ENCODE peak calls at places on chromosomes 12 and 14, in six cellular contexts. M, K, C, Z, P and E are unnamed samples.

GRCh38 chr12:56079729-56080555 is at the start of gene ERBB3:
- DNase-seq in K (peak; percentile 92), P (peak; percentile 82), C (peak; percentile 79), Z (peak; percentile 94), M (peak; percentile 28), E (peak; percentile 53)

GRCh38 chr12:121820056-121820455 is 16.2 kb downstream of the SETD1B start:
- DNase-seq in P (no peak), K (no peak), M (no peak), C (no peak), Z (no peak), E (no peak)

GRCh38 chr14:89589400-89590128 is 172.5 kb upstream of the FOXN3 start:
- DNase-seq in K (no peak), M (no peak), Z (no peak), C (no peak), P (no peak), E (no peak)

GRCh38 chr14:57302883-57303282 is 34.1 kb downstream of the AP5M1 start:
- DNase-seq in P (no peak), K (no peak), M (no peak), Z (no peak), C (no peak), E (no peak)

GRCh38 chr14:34059037-34059924 is 108.4 kb upstream of the EGLN3 start:
- DNase-seq in P (no peak), Z (no peak), C (no peak), K (no peak), M (no peak), E (no peak)

GRCh38 chr12:56021882-56022497 is 1.1 kb downstream of the IKZF4 start:
- DNase-seq in K (no peak), C (no peak), Z (no peak), P (no peak), M (no peak), E (no peak)

GRCh38 chr14:77663289-77663688 is 44.5 kb downstream of the ALKBH1 start:
- DNase-seq in P (no peak), Z (no peak), C (no peak), M (no peak), K (no peak), E (no peak)

GRCh38 chr14:35123388-35123703 is 994 bp downstream of the PRORP start:
- DNase-seq in P (no peak), K (peak; percentile 26), Z (no peak), C (no peak), M (no peak), E (no peak)

GRCh38 chr12:109308534-109309440 is at the start of gene FOXN4:
- DNase-seq in K (no peak), M (no peak), C (no peak), P (no peak), Z (peak; percentile 23), E (no peak)

GRCh38 chr12:12663644-12664294 is 32.2 kb downstream of the GPR19 start:
- DNase-seq in K (no peak), C (no peak), Z (no peak), P (no peak), M (no peak), E (no peak)

GRCh38 chr14:67574806-67575205 is 25.3 kb downstream of the PIGH start:
- DNase-seq in P (no peak), M (no peak), K (no peak), Z (no peak), C (peak; percentile 58), E (no peak)

GRCh38 chr12:20194171-20194570 is 174.2 kb upstream of the PDE3A start:
- DNase-seq in Z (peak; percentile 26), M (no peak), C (no peak), K (no peak), P (no peak), E (no peak)

GRCh38 chr14:50086316-50086700 is 30.1 kb downstream of the VCPKMT start:
- DNase-seq in M (no peak), P (no peak), Z (no peak), K (no peak), C (no peak), E (no peak)

GRCh38 chr12:8822298-8822697 is at the start of gene A2ML1:
- DNase-seq in Z (no peak), P (no peak), M (no peak), K (no peak), C (no peak), E (no peak)

GRCh38 chr12:3684449-3685051 is 68.4 kb downstream of the CRACR2A start:
- DNase-seq in Z (no peak), K (no peak), M (no peak), P (no peak), C (no peak), E (no peak)

GRCh38 chr12:57766464-57767311 is at the start of gene CYP27B1:
- DNase-seq in Z (no peak), C (no peak), M (no peak), K (no peak), P (no peak), E (no peak)

GRCh38 chr12:127254420-127254955 is 1012.5 kb upstream of the TMEM132C start:
- DNase-seq in Z (no peak), C (no peak), M (no peak), P (no peak), K (no peak), E (no peak)

GRCh38 chr14:106021832-106022231 is 495.4 kb downstream of the TMEM121 start:
- DNase-seq in P (no peak), M (no peak), C (no peak), Z (no peak), K (no peak), E (no peak)

GRCh38 chr12:76738824-76739579 is 24.9 kb upstream of the ZDHHC17 start:
- DNase-seq in C (no peak), P (no peak), Z (no peak), M (no peak), K (no peak), E (no peak)

GRCh38 chr14:80456200-80456599 is 244.9 kb upstream of the DIO2 start:
- DNase-seq in M (no peak), P (no peak), Z (no peak), C (no peak), K (no peak), E (peak; percentile 24)

GRCh38 chr14:35883677-35884293 is 57.6 kb downstream of the BRMS1L start:
- DNase-seq in Z (peak; percentile 41), K (peak; percentile 28), P (no peak), C (no peak), M (no peak), E (no peak)

GRCh38 chr12:102406033-102406584 is 74.3 kb downstream of the IGF1 start:
- DNase-seq in K (no peak), C (no peak), P (no peak), Z (peak; percentile 29), M (no peak), E (no peak)

DNA sequence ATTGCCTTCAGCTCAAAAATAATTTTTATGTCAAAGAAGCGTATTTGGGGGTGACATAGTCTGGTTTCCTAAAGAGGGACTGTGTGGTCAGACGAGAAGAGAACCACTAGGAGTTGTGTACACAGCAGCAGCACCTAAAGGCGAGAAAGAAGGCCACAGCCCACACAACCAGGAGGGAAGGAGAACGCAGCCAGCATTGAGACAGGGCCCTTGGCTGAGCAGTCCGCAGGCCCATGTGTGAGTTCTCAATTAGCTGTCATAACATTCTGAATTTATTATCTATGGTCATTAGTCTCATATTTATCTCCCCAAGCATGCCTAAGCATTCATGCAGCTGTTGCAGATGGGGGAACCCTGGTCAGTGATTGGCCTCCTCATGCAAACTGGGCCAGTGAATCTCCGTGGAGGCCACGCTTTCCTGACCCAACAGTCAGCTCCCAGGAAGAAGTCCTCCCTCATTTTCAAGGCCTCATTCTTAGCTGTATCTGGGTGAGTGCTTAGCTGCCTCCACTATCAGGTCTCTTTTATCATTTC is 81.2 kb upstream of the ATF7IP start:
- DNase-seq in Z (peak; percentile 40), M (no peak), P (no peak), C (no peak), K (no peak), E (no peak)
- H3K4me3 ChIP-seq in Z (no peak overlapping the region), M (no peak overlapping the region), P (no peak overlapping the region), C (no peak overlapping the region), K (no peak overlapping the region), E (no peak overlapping the region)

DNA sequence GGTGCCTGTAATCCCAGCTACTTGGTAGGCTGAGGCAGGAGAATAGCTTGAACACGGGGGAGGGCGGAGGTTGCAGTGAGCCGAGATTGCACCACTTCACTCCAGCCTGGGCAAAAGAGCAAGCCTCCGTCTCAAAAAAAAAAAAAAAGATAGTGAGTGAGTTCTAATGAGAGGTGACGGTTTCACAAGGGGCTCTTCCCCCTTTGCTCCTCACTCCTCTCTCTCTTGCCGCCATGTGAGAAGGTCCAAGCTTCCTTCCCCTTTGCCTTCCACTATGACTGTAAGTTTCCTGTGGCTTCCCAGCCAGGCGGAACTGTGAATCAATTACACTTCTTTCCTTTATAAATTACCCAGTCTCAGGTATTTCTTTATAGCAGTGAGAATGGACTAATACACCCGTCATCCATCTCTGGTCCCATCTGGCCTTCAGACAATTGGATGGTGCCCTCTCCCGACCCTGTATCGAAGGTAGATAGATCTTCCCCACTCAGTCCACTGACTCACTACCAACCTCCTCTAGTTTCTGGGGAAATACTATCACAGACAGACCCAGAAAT is 27.0 kb upstream of the RCOR1 start:
- DNase-seq in K (no peak), M (no peak), Z (no peak), P (no peak), C (no peak), E (no peak)
- H3K4me3 ChIP-seq in K (no peak overlapping the region), M (no peak overlapping the region), Z (no peak overlapping the region), P (no peak overlapping the region), C (no peak overlapping the region), E (no peak overlapping the region)

GRCh38 chr14:51596473-51596870 is 55.2 kb upstream of the FRMD6 start:
- DNase-seq in Z (no peak), C (no peak), P (no peak), K (no peak), M (no peak), E (no peak)
- H3K4me3 ChIP-seq in Z (no peak overlapping the region), C (no peak overlapping the region), P (no peak overlapping the region), K (no peak overlapping the region), M (no peak overlapping the region), E (no peak overlapping the region)

GRCh38 chr12:51373222-51373621 is 18.0 kb downstream of the GALNT6 start:
- DNase-seq in C (no peak), K (no peak), Z (no peak), M (no peak), P (no peak), E (no peak)

GRCh38 chr12:51372021-51372420 is 19.2 kb downstream of the GALNT6 start:
- DNase-seq in C (no peak), K (no peak), M (no peak), P (no peak), Z (no peak), E (no peak)

GRCh38 chr12:51369581-51369980 is 21.6 kb downstream of the GALNT6 start:
- DNase-seq in M (no peak), K (no peak), C (no peak), Z (no peak), P (no peak), E (no peak)

GRCh38 chr12:51370667-51371066 is 20.5 kb downstream of the GALNT6 start:
- DNase-seq in Z (no peak), P (no peak), K (no peak), M (no peak), C (no peak), E (no peak)

DNA sequence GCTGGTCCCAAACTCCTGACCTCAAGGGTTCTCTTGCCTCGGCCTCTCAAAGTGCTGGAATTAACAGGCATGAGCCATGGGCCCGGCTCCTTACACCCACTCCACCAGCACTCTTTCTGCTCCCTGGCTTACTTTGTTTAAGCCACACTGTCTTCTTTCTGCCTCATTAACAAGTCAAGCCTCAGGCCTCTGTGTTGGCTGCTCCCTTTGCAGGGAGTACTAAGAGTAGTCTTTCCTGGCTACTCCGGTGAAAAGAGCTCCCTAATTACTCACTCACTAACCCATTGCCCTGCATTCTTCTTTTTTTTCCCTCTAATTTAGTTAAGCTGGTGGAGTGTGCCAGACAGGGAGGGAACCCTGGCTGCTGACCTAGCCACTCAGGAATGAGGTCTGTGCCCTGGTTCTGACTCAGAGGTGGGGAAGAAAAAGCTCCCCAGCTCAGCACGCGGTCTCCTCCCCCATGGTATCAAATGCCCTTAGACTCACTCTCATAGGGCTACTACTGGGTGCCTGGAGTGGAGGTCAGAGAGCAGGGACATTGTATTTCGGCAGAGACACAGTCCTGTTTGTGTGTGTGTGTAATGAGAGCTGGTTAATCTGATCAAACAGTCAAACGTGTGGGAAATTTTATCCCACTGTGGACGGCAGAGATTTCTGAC is 19.8 kb downstream of the GALNT6 start:
- DNase-seq in C (no peak), Z (peak; percentile 90), P (peak; percentile 75), M (no peak), K (peak; percentile 74), E (peak; percentile 92)
- H3K4me3 ChIP-seq in C (no peak overlapping the region), Z (no peak overlapping the region), P (peak overlapping the region; percentile 0), M (no peak overlapping the region), K (no peak overlapping the region), E (no peak overlapping the region)